ENCODE peak calls at places on chromosomes 13 and 19, in six cellular contexts. O is GM10248, Z is adrenal gland, B is foreskin fibroblast, H is fibroblast of lung, D is left ventricle myocardium inferior. G is an unnamed sample.

GRCh38 chr19:55477905-55478304 is 1.5 kb downstream of the ZNF628 start:
- DNase-seq in O (no peak), Z (peak; percentile 21), B (no peak), H (no peak), D (no peak), G (no peak)

GRCh38 chr19:7211191-7211988 is 82.8 kb downstream of the INSR start:
- DNase-seq in O (no peak), Z (peak; percentile 71), B (no peak), H (peak; percentile 76), D (peak; percentile 59), G (no peak)

GRCh38 chr19:10695401-10696398 is 5.5 kb upstream of the QTRT1 start:
- DNase-seq in O (peak; percentile 95), Z (peak; percentile 95), B (peak; percentile 98), H (peak; percentile 88), D (peak; percentile 93), G (peak; percentile 93)

GRCh38 chr13:62357887-62358645 is 942.4 kb upstream of the PCDH20 start:
- DNase-seq in O (peak; percentile 14), Z (no peak), B (peak; percentile 28), H (peak; percentile 31), D (no peak), G (no peak)

GRCh38 chr19:47430041-47430802 is 10.9 kb upstream of the MEIS3 start:
- DNase-seq in O (no peak), Z (peak; percentile 33), B (peak; percentile 84), H (peak; percentile 60), D (no peak), G (peak; percentile 64)

GRCh38 chr19:38064661-38065425 is 157.8 kb downstream of the SIPA1L3 start:
- DNase-seq in O (no peak), Z (no peak), B (no peak), H (no peak), D (no peak), G (no peak)

GRCh38 chr13:50707533-50708096 is 135.9 kb downstream of the DLEU7 start:
- DNase-seq in O (no peak), Z (no peak), B (no peak), H (no peak), D (no peak), G (no peak)

GRCh38 chr13:113158946-113159345 is 498 bp downstream of the PROZ start:
- DNase-seq in O (no peak), Z (no peak), B (no peak), H (no peak), D (no peak), G (no peak)

GRCh38 chr19:3404324-3405260 is 38.2 kb downstream of the NFIC start:
- DNase-seq in O (no peak), Z (peak; percentile 91), B (peak; percentile 97), H (peak; percentile 88), D (peak; percentile 89), G (no peak)

GRCh38 chr19:49020342-49020741 is 3.5 kb upstream of the LHB start:
- DNase-seq in O (no peak), Z (no peak), B (no peak), H (no peak), D (no peak), G (no peak)
- TF ChIP-seq CTCF in O (no peak), Z (no peak), B (no peak), H (no peak), D (no peak), G (no peak)

DNA sequence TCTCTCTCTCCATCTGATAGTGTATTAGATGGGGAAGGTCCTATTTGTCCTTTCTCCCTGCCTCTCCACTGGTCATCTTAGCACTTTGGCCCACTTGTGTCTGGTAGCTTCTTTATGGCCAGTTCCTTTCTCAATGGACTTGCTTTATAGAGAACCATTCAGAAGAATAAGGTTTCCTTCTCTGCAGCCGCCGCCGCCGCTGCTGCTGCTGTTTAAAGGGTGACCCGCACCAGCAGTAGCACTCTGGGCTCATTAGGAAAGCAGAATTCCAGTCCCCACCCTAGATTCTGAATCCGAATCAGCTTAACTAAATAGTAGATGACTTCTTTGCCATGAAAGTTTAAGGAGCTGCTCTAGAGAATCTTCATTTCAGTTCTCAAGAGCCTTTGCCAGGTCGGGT is 490.2 kb downstream of the FOXO1 start:
- DNase-seq in O (no peak), Z (no peak), B (no peak), H (no peak), D (no peak), G (no peak)
- TF ChIP-seq CTCF in O (no peak), Z (no peak), B (no peak), H (no peak), D (no peak), G (no peak)

DNA sequence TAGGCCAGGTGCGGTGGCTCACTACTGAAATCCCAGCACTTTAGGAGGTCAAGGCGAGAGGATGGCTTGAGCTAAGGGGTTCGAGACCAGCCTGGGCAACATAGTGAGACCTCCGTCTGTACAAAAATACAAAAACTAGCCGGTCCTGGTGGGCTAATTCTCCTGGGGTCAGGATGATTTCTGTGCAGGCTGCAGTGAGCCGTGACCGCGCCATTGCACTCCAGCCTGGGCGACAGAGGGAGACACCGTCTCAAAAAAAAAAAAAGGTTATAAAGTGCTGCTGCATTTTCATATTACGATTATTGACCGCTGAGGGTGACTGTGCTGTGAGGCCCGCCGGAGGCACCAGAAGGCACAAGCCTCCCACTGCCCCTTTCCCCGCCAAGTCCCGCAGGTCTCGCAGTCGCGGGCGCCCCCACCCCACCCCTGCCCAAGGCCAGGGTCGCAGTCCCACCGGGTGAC is 477 bp upstream of the PLEKHF1 start:
- DNase-seq in O (no peak), Z (no peak), B (no peak), H (no peak), D (no peak), G (no peak)
- TF ChIP-seq CTCF in O (no peak), Z (no peak), B (no peak), H (no peak), D (peak; percentile 45), G (peak; percentile 34)

GRCh38 chr13:111283457-111283856 is 37.0 kb upstream of the TEX29 start:
- DNase-seq in O (no peak), Z (no peak), B (no peak), H (no peak), D (no peak), G (no peak)
- TF ChIP-seq CTCF in O (no peak), Z (no peak), B (no peak), H (no peak), D (no peak), G (no peak)